ENCODE peak calls at places on chromosomes 13 and 19, in eight cellular contexts. M, V, F, R, T, G, A and P are unnamed samples.
A peak's percentile ranks its signal among the peaks of the same experiment; 100 is the strongest.

GRCh38 chr13:33931397-33931987 is 113.5 kb downstream of the RFC3 start:
- DNase-seq in M (peak; percentile 35), V (peak; percentile 78), F (no peak), R (no peak), T (peak; percentile 75), G (no peak), A (no peak), P (no peak)

GRCh38 chr13:112716841-112717520 is 27.1 kb downstream of the ATP11A start:
- DNase-seq in M (no peak), V (no peak), F (no peak), R (no peak), T (no peak), G (no peak), A (no peak), P (no peak)

GRCh38 chr19:55552620-55553019 is 7.3 kb upstream of the SBK3 start:
- DNase-seq in M (no peak), V (no peak), F (no peak), R (no peak), T (no peak), G (peak; percentile 53), A (no peak), P (no peak)

GRCh38 chr19:18743281-18743825 is 47.8 kb downstream of the COMP start:
- DNase-seq in M (no peak), V (peak; percentile 47), F (no peak), R (no peak), T (peak; percentile 90), G (no peak), A (no peak), P (no peak)

GRCh38 chr13:68551701-68552522 is 1321.8 kb upstream of the PCDH9 start:
- DNase-seq in M (no peak), V (no peak), F (no peak), R (no peak), T (no peak), G (no peak), A (no peak), P (no peak)

GRCh38 chr13:37716395-37716794 is 117.8 kb upstream of the POSTN start:
- DNase-seq in M (peak; percentile 0), V (no peak), F (no peak), R (no peak), T (no peak), G (no peak), A (no peak), P (no peak)

GRCh38 chr19:47766359-47766620 is 12.2 kb upstream of the SELENOW start:
- DNase-seq in M (no peak), V (no peak), F (no peak), R (no peak), T (no peak), G (no peak), A (no peak), P (no peak)

GRCh38 chr13:32022292-32022691 is 9.3 kb upstream of the FRY start:
- DNase-seq in M (no peak), V (no peak), F (no peak), R (no peak), T (peak; percentile 35), G (no peak), A (no peak), P (no peak)

GRCh38 chr19:10332158-10332964 is 968 bp downstream of the RAVER1 start:
- DNase-seq in M (peak; percentile 73), V (peak; percentile 30), F (no peak), R (no peak), T (no peak), G (no peak), A (no peak), P (no peak)

GRCh38 chr13:21009036-21009435 is 52.4 kb downstream of the LATS2 start:
- DNase-seq in M (no peak), V (no peak), F (no peak), R (no peak), T (no peak), G (no peak), A (no peak), P (no peak)

GRCh38 chr13:78241278-78241919 is 322.8 kb upstream of the EDNRB start:
- DNase-seq in M (peak; percentile 77), V (peak; percentile 56), F (no peak), R (no peak), T (peak; percentile 71), G (peak; percentile 0), A (no peak), P (no peak)

GRCh38 chr19:14944456-14944855 is 3.2 kb downstream of the OR7C2 start:
- DNase-seq in M (no peak), V (no peak), F (no peak), R (no peak), T (no peak), G (no peak), A (no peak), P (no peak)

GRCh38 chr13:46121033-46121432 is 16.2 kb upstream of the CPB2 start:
- DNase-seq in M (no peak), V (no peak), F (no peak), R (no peak), T (no peak), G (no peak), A (no peak), P (peak; percentile 79)

GRCh38 chr19:45591638-45592005 is 7.0 kb upstream of the OPA3 start:
- DNase-seq in M (no peak), V (no peak), F (no peak), R (no peak), T (no peak), G (no peak), A (no peak), P (no peak)

GRCh38 chr19:7444042-7444441 is 44.8 kb downstream of the PEX11G start:
- DNase-seq in M (no peak), V (no peak), F (no peak), R (no peak), T (no peak), G (no peak), A (no peak), P (no peak)

GRCh38 chr13:40994581-40995230 is 24.4 kb downstream of the ELF1 start:
- DNase-seq in M (no peak), V (no peak), F (no peak), R (no peak), T (no peak), G (no peak), A (no peak), P (no peak)

GRCh38 chr13:109835321-109835720 is 48.9 kb upstream of the IRS2 start:
- DNase-seq in M (no peak), V (no peak), F (no peak), R (no peak), T (no peak), G (no peak), A (no peak), P (no peak)

GRCh38 chr13:65497265-65497664 is 1732.9 kb downstream of the PCDH9 start:
- DNase-seq in M (no peak), V (peak; percentile 2), F (no peak), R (no peak), T (no peak), G (peak; percentile 0), A (no peak), P (no peak)

GRCh38 chr13:49292742-49293498 is 45.2 kb downstream of the CDADC1 start:
- DNase-seq in M (no peak), V (no peak), F (no peak), R (no peak), T (peak; percentile 62), G (no peak), A (no peak), P (no peak)

GRCh38 chr19:46913852-46914430 is 53.1 kb downstream of the ARHGAP35 start:
- DNase-seq in M (peak; percentile 15), V (no peak), F (no peak), R (no peak), T (no peak), G (no peak), A (no peak), P (no peak)

GRCh38 chr19:8640402-8641004 is 10.1 kb downstream of the NFILZ start:
- DNase-seq in M (peak; percentile 37), V (peak; percentile 57), F (no peak), R (no peak), T (no peak), G (no peak), A (no peak), P (peak; percentile 91)

GRCh38 chr19:13841339-13842293 is 35.3 kb upstream of the NANOS3 start:
- DNase-seq in M (no peak), V (no peak), F (no peak), R (no peak), T (no peak), G (no peak), A (peak; percentile 42), P (peak; percentile 59)

GRCh38 chr13:26923824-26924605 is 163.4 kb upstream of the GPR12 start:
- DNase-seq in M (no peak), V (no peak), F (no peak), R (no peak), T (peak; percentile 44), G (no peak), A (no peak), P (no peak)

GRCh38 chr19:55253264-55253663 is 5.6 kb downstream of the PPP6R1 start:
- DNase-seq in M (no peak), V (no peak), F (no peak), R (no peak), T (no peak), G (no peak), A (no peak), P (no peak)

GRCh38 chr13:59398127-59398526 is 765.6 kb downstream of the DIAPH3 start:
- DNase-seq in M (no peak), V (no peak), F (no peak), R (no peak), T (no peak), G (no peak), A (no peak), P (no peak)

GRCh38 chr19:49677232-49677881 is at the start of gene PRMT1:
- DNase-seq in M (no peak), V (peak; percentile 70), F (no peak), R (no peak), T (peak; percentile 65), G (no peak), A (peak; percentile 45), P (peak; percentile 71)

GRCh38 chr13:24267283-24267682 is 42.1 kb upstream of the C1QTNF9 start:
- DNase-seq in M (no peak), V (no peak), F (no peak), R (no peak), T (no peak), G (no peak), A (no peak), P (no peak)